ENCODE peak calls at places on chromosomes 2 and 18, in ten cellular contexts. S, W, V, B, R, I, X, Y, D and K are unnamed samples.

GRCh38 chr2:70710276-70710675 is 57.7 kb downstream of the ADD2 start:
- DNase-seq in S (no peak), W (no peak), V (peak; percentile 60), B (peak; percentile 54), R (no peak), I (no peak), X (no peak), Y (no peak), D (no peak), K (no peak)

GRCh38 chr18:22346342-22346967 is 71.3 kb downstream of the CTAGE1 start:
- DNase-seq in S (no peak), W (no peak), V (no peak), B (no peak), R (no peak), I (no peak), X (no peak), Y (peak; percentile 55), D (no peak), K (no peak)

GRCh38 chr2:86521922-86522321 is 41.3 kb downstream of the CHMP3 start:
- DNase-seq in S (no peak), W (no peak), V (no peak), B (no peak), R (no peak), I (no peak), X (no peak), Y (no peak), D (no peak), K (no peak)

GRCh38 chr2:201928363-201928762 is 105.3 kb upstream of the FZD7 start:
- DNase-seq in S (no peak), W (no peak), V (peak; percentile 37), B (no peak), R (no peak), I (no peak), X (no peak), Y (no peak), D (no peak), K (no peak)

GRCh38 chr2:40197121-40197520 is 254.8 kb downstream of the SLC8A1 start:
- DNase-seq in S (no peak), W (no peak), V (no peak), B (no peak), R (no peak), I (no peak), X (no peak), Y (no peak), D (no peak), K (no peak)

GRCh38 chr18:38186491-38186890 is 620.9 kb upstream of the CELF4 start:
- DNase-seq in S (no peak), W (no peak), V (no peak), B (no peak), R (no peak), I (no peak), X (no peak), Y (no peak), D (no peak), K (no peak)

GRCh38 chr2:63058149-63058741 is 7.6 kb downstream of the OTX1 start:
- DNase-seq in S (no peak), W (peak; percentile 78), V (no peak), B (no peak), R (no peak), I (no peak), X (peak; percentile 22), Y (no peak), D (no peak), K (no peak)

GRCh38 chr2:39381653-39382052 is 55.4 kb downstream of the MAP4K3 start:
- DNase-seq in S (no peak), W (no peak), V (no peak), B (no peak), R (no peak), I (no peak), X (no peak), Y (no peak), D (no peak), K (no peak)

GRCh38 chr2:8459474-8459873 is 222.4 kb upstream of the ID2 start:
- DNase-seq in S (no peak), W (no peak), V (peak; percentile 72), B (no peak), R (no peak), I (no peak), X (no peak), Y (no peak), D (no peak), K (no peak)

GRCh38 chr2:196887431-196887830 is 39.1 kb downstream of the PGAP1 start:
- DNase-seq in S (no peak), W (no peak), V (no peak), B (no peak), R (no peak), I (no peak), X (no peak), Y (no peak), D (no peak), K (no peak)